ENCODE peak calls at places on chromosomes 6 and 20, in ten cellular contexts. S is transverse colon; V is K562; T is testis; K is ovary; Y is adrenal gland; M is hepatocyte; Z is CD8-positive, alpha-beta memory T cell; E is lung; D is neural progenitor cell. W is an unnamed sample.

GRCh38 chr6:168385380-168385779 is 55.6 kb upstream of the SMOC2 start:
- DNase-seq in S (no peak), V (no peak), T (no peak), K (no peak), Y (no peak), M (no peak), Z (no peak), E (no peak), D (no peak), W (no peak)

GRCh38 chr20:63699466-63700198 is 3.2 kb downstream of the TNFRSF6B start:
- DNase-seq in S (no peak), V (no peak), T (no peak), K (peak), Y (no peak), M (no peak), Z (no peak), E (no peak), D (no peak), W (no peak)

GRCh38 chr20:14415492-14415891 is 78.1 kb upstream of the FLRT3 start:
- DNase-seq in S (no peak), V (no peak), T (no peak), K (no peak), Y (no peak), M (peak), Z (no peak), E (no peak), D (peak), W (no peak)

GRCh38 chr20:48049631-48050030 is 264.4 kb upstream of the SULF2 start:
- DNase-seq in S (no peak), V (no peak), T (no peak), K (no peak), Y (no peak), M (no peak), Z (no peak), E (no peak), D (no peak), W (no peak)

GRCh38 chr6:133040025-133040838 is 200.9 kb upstream of the EYA4 start:
- DNase-seq in S (no peak), V (no peak), T (peak), K (no peak), Y (no peak), M (peak), Z (no peak), E (no peak), D (peak), W (peak)

GRCh38 chr6:116764961-116765841 is at the start of gene FAM162B:
- DNase-seq in S (peak), V (no peak), T (peak), K (peak), Y (peak), M (peak), Z (no peak), E (no peak), D (peak), W (peak)

GRCh38 chr20:62925420-62926228 is 681 bp downstream of the DIDO1 start:
- DNase-seq in S (peak), V (peak), T (peak), K (no peak), Y (peak), M (peak), Z (peak), E (no peak), D (peak), W (peak)

GRCh38 chr6:170199716-170200115 is 91.2 kb downstream of the DLL1 start:
- DNase-seq in S (no peak), V (no peak), T (no peak), K (no peak), Y (no peak), M (no peak), Z (no peak), E (peak), D (no peak), W (no peak)

GRCh38 chr20:59177266-59178250 is 13.9 kb downstream of the ZNF831 start:
- DNase-seq in S (no peak), V (no peak), T (no peak), K (no peak), Y (no peak), M (no peak), Z (peak), E (no peak), D (no peak), W (no peak)

GRCh38 chr6:155544677-155545076 is 89.0 kb upstream of the NOX3 start:
- DNase-seq in S (no peak), V (no peak), T (no peak), K (no peak), Y (no peak), M (no peak), Z (no peak), E (no peak), D (no peak), W (no peak)

GRCh38 chr6:154766288-154766687 is 33.1 kb downstream of the SCAF8 start:
- DNase-seq in S (no peak), V (no peak), T (no peak), K (no peak), Y (no peak), M (no peak), Z (no peak), E (no peak), D (no peak), W (no peak)

GRCh38 chr20:10987651-10988383 is 314.0 kb upstream of the JAG1 start:
- DNase-seq in S (no peak), V (no peak), T (no peak), K (no peak), Y (no peak), M (no peak), Z (no peak), E (no peak), D (no peak), W (no peak)

GRCh38 chr6:146041282-146041681 is 12.4 kb downstream of the GRM1 start:
- DNase-seq in S (no peak), V (no peak), T (peak), K (no peak), Y (no peak), M (peak), Z (no peak), E (no peak), D (peak), W (peak)

GRCh38 chr20:51569815-51570741 is 27.6 kb upstream of the NFATC2 start:
- DNase-seq in S (no peak), V (no peak), T (no peak), K (no peak), Y (no peak), M (no peak), Z (no peak), E (no peak), D (no peak), W (peak)

GRCh38 chr6:39231844-39232243 is 2.6 kb upstream of the KCNK5 start:
- DNase-seq in S (no peak), V (peak), T (no peak), K (no peak), Y (no peak), M (no peak), Z (no peak), E (no peak), D (no peak), W (no peak)

GRCh38 chr6:91534614-91535013 is 947.7 kb upstream of the MAP3K7 start:
- DNase-seq in S (no peak), V (no peak), T (no peak), K (no peak), Y (no peak), M (no peak), Z (no peak), E (no peak), D (no peak), W (no peak)

GRCh38 chr20:48606841-48607543 is 220.8 kb downstream of the PREX1 start:
- DNase-seq in S (no peak), V (no peak), T (no peak), K (no peak), Y (peak), M (no peak), Z (no peak), E (no peak), D (no peak), W (no peak)

GRCh38 chr20:62832212-62832922 is 15.5 kb downstream of the COL9A3 start:
- DNase-seq in S (peak), V (peak), T (no peak), K (peak), Y (peak), M (peak), Z (no peak), E (peak), D (no peak), W (no peak)

GRCh38 chr6:112571886-112572285 is 224.8 kb downstream of the RFPL4B start:
- DNase-seq in S (no peak), V (no peak), T (no peak), K (no peak), Y (no peak), M (no peak), Z (no peak), E (no peak), D (no peak), W (no peak)

GRCh38 chr6:161439093-161439492 is 165.2 kb upstream of the AGPAT4 start:
- DNase-seq in S (no peak), V (peak), T (peak), K (peak), Y (peak), M (no peak), Z (no peak), E (no peak), D (no peak), W (no peak)

GRCh38 chr20:6576721-6577120 is 190.8 kb upstream of the BMP2 start:
- DNase-seq in S (no peak), V (no peak), T (no peak), K (no peak), Y (no peak), M (no peak), Z (no peak), E (no peak), D (no peak), W (peak)

GRCh38 chr6:130223508-130223907 is 757 bp upstream of the SAMD3 start:
- DNase-seq in S (peak), V (no peak), T (no peak), K (no peak), Y (no peak), M (no peak), Z (peak), E (no peak), D (no peak), W (no peak)

GRCh38 chr6:130215526-130215925 is 7.2 kb downstream of the SAMD3 start:
- DNase-seq in S (no peak), V (no peak), T (no peak), K (no peak), Y (no peak), M (no peak), Z (peak), E (no peak), D (no peak), W (no peak)

GRCh38 chr6:130222775-130223174 is at the start of gene SAMD3:
- DNase-seq in S (no peak), V (no peak), T (no peak), K (no peak), Y (no peak), M (no peak), Z (peak), E (no peak), D (no peak), W (no peak)

GRCh38 chr6:130216630-130217029 is 6.1 kb downstream of the SAMD3 start:
- DNase-seq in S (no peak), V (no peak), T (no peak), K (no peak), Y (no peak), M (no peak), Z (no peak), E (no peak), D (no peak), W (no peak)

GRCh38 chr6:130218136-130218535 is 4.6 kb downstream of the SAMD3 start:
- DNase-seq in S (no peak), V (no peak), T (no peak), K (no peak), Y (no peak), M (no peak), Z (no peak), E (no peak), D (no peak), W (no peak)
- H3K4me3 ChIP-seq in S (no peak), V (no peak), T (no peak), K (no peak), Y (no peak), M (no peak), Z (peak), E (no peak), D (no peak), W (no peak)

GRCh38 chr6:3888153-3888957 is 39.2 kb downstream of the FAM50B start:
- DNase-seq in S (peak), V (no peak), T (no peak), K (no peak), Y (no peak), M (no peak), Z (no peak), E (no peak), D (no peak), W (peak)
- H3K27ac ChIP-seq in S (peak), V (no peak), T (no peak), K (no peak), Y (no peak), M (peak), Z (no peak), E (no peak), D (no peak), W (no peak)

DNA sequence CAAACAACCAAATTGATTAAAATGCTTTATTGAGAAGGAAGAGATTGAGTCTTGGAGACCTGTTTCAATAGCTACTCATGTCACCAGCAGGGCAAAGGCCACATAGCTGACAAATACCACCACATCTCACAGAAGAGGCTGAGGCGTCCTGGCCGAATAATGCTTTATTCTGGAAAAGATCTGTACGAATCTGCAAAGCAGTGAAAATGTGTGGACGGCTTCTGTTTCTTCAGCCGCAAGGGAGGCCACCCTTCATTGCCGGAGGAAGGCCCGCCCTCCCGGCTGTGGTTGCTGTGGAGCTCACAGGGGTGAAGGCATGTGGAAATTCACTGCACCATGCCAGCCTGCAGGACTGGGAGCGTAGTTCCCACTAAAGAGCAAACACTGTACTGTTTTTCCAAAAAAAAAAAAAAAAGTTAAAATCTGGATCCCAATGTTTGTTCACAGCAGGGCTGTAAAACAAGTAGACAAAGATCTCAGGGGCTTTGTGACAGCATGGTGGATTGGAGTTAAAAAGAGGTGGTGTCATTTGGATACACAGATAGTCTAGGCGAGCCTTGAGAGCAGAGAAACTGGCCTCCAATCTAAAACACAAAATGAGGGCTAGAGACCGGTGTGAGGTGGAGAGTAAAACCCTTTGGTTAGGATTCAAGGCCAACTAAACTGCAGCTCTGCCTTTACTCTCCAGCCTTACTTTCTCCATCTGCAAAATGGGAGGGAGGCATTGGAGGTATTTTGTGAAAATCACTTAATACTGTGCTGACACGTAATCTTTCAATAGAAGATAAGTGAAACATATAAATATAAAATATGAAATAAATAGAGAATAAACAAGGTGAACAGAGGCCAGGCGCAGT is 89.4 kb upstream of the QKI start:
- DNase-seq in S (no peak), V (no peak), T (no peak), K (no peak), Y (no peak), M (peak), Z (no peak), E (no peak), D (no peak), W (no peak)
- H3K4me3 ChIP-seq in S (no peak), V (no peak), T (no peak), K (no peak), Y (no peak), M (no peak), Z (no peak), E (no peak), D (no peak), W (no peak)

GRCh38 chr6:122800906-122801305 is 11.8 kb downstream of the SMPDL3A start:
- DNase-seq in S (no peak), V (no peak), T (no peak), K (no peak), Y (no peak), M (no peak), Z (no peak), E (no peak), D (no peak), W (no peak)
- H3K27ac ChIP-seq in S (no peak), V (no peak), T (no peak), K (no peak), Y (no peak), M (peak), Z (no peak), E (no peak), D (no peak), W (no peak)

GRCh38 chr20:3632311-3633004 is 30.7 kb downstream of the GFRA4 start:
- DNase-seq in S (no peak), V (no peak), T (no peak), K (no peak), Y (no peak), M (no peak), Z (no peak), E (no peak), D (no peak), W (no peak)

GRCh38 chr20:3629893-3630292 is 33.3 kb downstream of the GFRA4 start:
- DNase-seq in S (no peak), V (no peak), T (no peak), K (no peak), Y (no peak), M (no peak), Z (no peak), E (no peak), D (no peak), W (no peak)

GRCh38 chr20:3628502-3629314 is 34.5 kb downstream of the GFRA4 start:
- DNase-seq in S (no peak), V (no peak), T (no peak), K (no peak), Y (peak), M (no peak), Z (no peak), E (no peak), D (no peak), W (no peak)

GRCh38 chr20:3631534-3631933 is 31.7 kb downstream of the GFRA4 start:
- DNase-seq in S (no peak), V (no peak), T (no peak), K (no peak), Y (no peak), M (no peak), Z (no peak), E (no peak), D (no peak), W (no peak)

DNA sequence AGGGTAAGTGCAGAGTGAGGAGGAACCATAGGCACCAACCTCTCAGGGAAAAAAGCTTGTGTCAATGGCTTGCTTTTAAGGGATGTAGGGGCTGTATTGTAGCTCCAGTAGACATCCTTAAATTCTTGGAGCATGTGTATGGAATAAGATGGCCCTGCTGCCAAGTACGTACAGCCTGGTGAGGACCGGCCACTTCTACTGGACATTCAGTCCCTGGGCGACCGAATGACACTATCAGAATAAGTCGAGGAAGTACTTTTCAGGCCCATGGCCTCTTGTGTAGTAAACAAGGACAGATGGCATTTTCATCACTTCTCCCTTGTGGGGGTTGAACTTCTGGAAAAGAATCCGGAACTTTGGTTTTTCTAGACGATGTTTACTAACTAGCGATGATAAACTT is 32.8 kb downstream of the GFRA4 start:
- DNase-seq in S (no peak), V (no peak), T (no peak), K (no peak), Y (no peak), M (no peak), Z (no peak), E (no peak), D (no peak), W (no peak)
- H3K4me3 ChIP-seq in S (no peak), V (no peak), T (no peak), K (no peak), Y (no peak), M (no peak), Z (no peak), E (no peak), D (no peak), W (no peak)

DNA sequence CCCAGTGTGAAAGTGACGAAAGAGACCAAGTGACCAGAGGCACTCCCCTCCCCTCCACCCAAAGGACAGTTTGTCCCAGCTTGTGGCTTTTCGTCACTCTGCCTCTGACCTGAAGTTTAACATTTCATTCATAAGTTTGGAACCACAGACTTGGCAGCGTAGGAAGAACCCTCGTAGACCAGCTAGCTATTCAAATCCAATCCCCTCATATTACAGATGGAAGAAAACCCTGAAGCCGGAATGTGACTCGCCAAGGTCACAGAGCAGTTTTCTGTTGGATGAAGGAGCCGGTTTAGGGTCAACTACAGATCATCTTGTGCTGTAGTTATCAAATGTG is 3.9 kb upstream of the SYS1 start:
- DNase-seq in S (no peak), V (no peak), T (peak), K (peak), Y (peak), M (no peak), Z (no peak), E (peak), D (no peak), W (peak)
- H3K27ac ChIP-seq in S (peak), V (no peak), T (peak), K (peak), Y (peak), M (peak), Z (no peak), E (peak), D (no peak), W (peak)

DNA sequence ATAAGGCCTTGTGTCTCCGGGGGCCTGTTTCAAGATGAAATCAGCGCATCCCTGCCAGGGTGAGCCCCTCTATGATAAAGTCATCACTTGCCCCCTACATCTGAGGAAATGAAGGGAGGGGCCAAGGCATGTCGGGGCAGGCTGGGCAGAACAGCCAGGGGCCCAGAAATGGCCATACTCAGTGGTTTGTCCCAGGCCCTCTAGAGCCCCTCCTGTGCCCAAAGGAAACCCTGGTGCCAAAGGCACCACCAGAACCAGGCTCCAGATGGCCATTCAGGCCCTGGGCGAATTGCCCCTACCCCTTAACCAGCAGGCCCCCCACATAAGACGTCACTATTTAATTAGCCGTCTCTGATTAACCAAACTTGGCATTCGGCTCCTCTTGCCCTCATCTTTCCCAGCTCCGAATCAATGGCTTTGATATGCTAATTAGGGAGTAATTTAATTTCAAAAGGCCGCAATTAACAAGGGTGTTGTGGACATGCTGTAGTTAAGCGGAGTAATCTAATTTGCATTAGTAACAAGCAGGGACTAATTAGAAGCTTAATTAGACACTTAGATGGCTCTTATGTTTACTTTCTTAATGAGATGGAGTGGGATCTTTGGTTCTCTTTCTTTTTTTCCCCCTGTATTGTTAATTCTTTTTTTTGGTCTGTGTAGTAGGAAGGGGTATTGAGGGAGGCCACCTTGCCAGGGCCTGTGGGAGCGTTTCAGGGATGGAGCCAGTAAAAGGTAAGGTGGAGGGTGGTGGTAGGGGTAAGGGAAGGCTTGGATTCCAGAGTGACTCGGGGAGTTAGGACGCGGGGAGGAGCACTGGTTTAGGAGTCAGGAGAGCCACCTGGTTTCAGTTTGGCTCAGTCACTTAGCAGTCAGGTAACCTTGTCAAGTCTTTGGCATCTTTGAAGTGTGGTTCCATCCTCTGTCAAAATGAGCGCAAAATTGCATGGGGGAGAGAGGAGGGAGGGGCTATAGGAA is 9.4 kb downstream of the FOXP4 start:
- DNase-seq in S (no peak), V (no peak), T (no peak), K (no peak), Y (no peak), M (no peak), Z (no peak), E (no peak), D (no peak), W (no peak)
- H3K4me3 ChIP-seq in S (no peak), V (no peak), T (no peak), K (no peak), Y (no peak), M (no peak), Z (no peak), E (no peak), D (no peak), W (no peak)

W was measured in cardiac muscle cell.